ENCODE peak calls at places on chromosomes 2 and 18, in five cellular contexts. B is HepG2, C is K562, J is H1, Y is GM12878. W is an unnamed sample.

GRCh38 chr2:174243812-174244211 is 4.5 kb downstream of the OLA1 start:
- DNase-seq in B (no peak), C (no peak), J (no peak), Y (no peak), W (no peak)

GRCh38 chr2:222319576-222320440 is 21.0 kb upstream of the PAX3 start:
- DNase-seq in C (no peak), B (no peak), J (no peak), Y (no peak), W (no peak)

GRCh38 chr2:46051103-46051502 is 246.1 kb upstream of the EPAS1 start:
- DNase-seq in B (no peak), J (no peak), C (no peak), Y (no peak), W (no peak)

GRCh38 chr2:7704296-7704865 is 787.2 kb downstream of the RNF144A start:
- DNase-seq in J (no peak), Y (no peak), B (no peak), C (no peak), W (no peak)

GRCh38 chr2:46329803-46330775 is 32.9 kb downstream of the EPAS1 start:
- DNase-seq in C (no peak), J (no peak), B (peak), Y (no peak), W (no peak)

GRCh38 chr18:49016648-49017539 is 66.1 kb upstream of the SMAD7 start:
- DNase-seq in Y (no peak), J (peak), B (peak), C (peak), W (peak)

GRCh38 chr2:206962966-206963365 is 23.6 kb downstream of the CPO start:
- DNase-seq in J (no peak), Y (no peak), B (no peak), C (no peak), W (no peak)

GRCh38 chr18:54529444-54529843 is 61.6 kb upstream of the DYNAP start:
- DNase-seq in J (peak), B (no peak), Y (no peak), C (no peak), W (no peak)

GRCh38 chr2:174117951-174118930 is 130.1 kb downstream of the OLA1 start:
- DNase-seq in J (no peak), B (no peak), Y (no peak), C (no peak), W (peak)

GRCh38 chr18:6873352-6873751 is 143.8 kb downstream of the ARHGAP28 start:
- DNase-seq in Y (no peak), B (no peak), J (no peak), C (no peak), W (no peak)
- TF ChIP-seq SP1 in Y (no peak), B (no peak), J (no peak), C (no peak), W (no peak)

DNA sequence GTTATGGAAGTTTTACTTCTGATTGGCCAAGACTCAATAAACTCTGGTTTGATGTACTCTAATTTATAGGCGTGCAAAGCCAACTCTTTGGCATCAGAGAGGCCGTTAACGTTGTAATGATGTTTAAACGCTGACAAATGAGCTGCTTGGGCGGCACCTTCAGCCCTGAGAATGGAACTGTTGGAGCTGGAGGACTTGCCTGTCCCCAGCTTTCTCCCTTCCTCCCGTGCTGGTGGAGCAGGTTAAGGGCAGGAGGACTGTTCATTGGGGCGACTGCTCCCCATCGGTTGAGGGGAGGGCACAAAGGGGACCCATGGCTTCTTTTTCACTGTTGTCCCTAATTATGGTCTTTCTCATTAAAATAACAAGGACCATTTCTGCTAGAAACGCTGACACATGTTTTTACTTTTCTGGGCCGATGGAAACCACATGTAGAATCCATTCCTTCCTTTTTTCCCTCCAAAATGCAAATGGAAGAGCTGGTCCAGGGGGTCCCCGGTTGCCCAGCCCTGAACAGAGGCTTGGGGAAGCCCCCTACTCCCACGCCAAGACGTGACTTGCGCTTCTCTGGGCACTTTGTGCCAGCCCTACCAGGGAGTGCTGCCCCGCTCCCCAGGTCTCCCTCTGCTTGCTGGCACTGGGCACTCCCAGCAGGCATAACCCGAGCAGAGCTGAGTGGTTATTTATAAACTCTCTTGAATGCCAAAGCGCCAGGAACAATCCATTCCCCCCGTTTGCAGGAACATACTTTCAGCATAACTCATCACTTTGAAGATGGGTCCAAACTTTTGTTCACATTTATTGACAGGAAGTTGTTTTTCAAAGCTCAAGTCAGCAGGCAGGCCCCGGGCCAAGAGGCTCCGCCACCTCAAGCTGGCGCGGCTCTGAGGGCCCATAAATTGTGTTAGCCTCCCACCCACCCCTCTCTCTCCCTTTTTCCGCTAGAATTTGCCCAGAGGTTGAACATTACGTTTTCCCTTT is 170.1 kb downstream of the ASB1 start:
- DNase-seq in J (no peak), B (peak), Y (no peak), C (no peak), W (peak)
- TF ChIP-seq POLR2A in J (no peak), B (no peak), Y (no peak), C (no peak), W (no peak)

GRCh38 chr2:120994301-120994700 is 258.6 kb downstream of the GLI2 start:
- DNase-seq in Y (no peak), B (no peak), C (no peak), J (no peak), W (no peak)
- TF ChIP-seq ATF3 in Y (no peak), B (no peak), C (no peak), J (no peak), W (no peak)

DNA sequence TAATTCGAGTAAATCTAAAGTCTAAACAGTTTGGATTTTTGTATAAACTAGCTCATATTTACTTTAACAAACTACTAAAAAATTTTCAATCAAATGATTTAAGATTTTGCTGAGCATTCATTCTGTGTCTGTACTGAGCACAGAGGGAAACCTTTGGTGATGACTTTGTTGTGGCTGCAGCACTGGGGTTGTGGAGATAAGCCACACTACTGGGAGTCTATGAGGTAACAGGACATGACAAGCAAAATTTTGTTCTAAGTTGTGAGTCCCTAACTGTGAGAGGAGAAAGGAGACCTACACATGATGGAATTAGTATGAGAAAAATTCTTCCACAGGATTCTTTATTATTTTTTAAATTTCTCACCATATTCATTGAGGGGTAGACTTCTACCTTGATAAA is 933.7 kb upstream of the LRATD1 start:
- DNase-seq in B (no peak), J (no peak), C (no peak), Y (no peak), W (no peak)
- TF ChIP-seq SP1 in B (no peak), J (no peak), C (no peak), Y (no peak), W (no peak)

GRCh38 chr2:96637385-96638143 is 548 bp downstream of the KANSL3 start:
- DNase-seq in C (peak), B (peak), J (peak), Y (peak), W (peak)
- TF ChIP-seq POLR2A in C (peak), B (no peak), J (no peak), Y (no peak), W (peak)

DNA sequence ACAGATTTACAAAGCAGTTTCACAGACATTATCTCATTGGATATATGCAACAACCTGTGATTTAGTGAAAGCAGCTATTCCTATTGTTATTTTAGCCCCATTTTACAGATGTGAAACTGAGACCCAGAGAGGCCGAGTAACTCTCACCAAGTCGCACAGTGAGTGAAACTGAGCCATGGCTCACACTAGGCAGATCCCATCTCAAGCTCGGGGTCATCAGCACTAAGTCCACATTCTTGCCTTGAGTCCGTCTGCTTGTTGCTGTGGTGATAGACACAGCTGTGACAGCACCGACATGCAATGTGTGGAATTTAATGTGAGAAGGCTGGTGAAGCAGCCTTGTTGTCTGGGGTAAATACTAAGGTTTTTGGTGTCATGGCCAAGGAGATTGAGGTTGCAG is 40.3 kb upstream of the GMCL1 start:
- DNase-seq in Y (no peak), C (no peak), B (peak), J (peak), W (no peak)
- TF ChIP-seq ATF3 in Y (no peak), C (no peak), B (no peak), J (no peak), W (no peak)

GRCh38 chr2:122182631-122183030 is 427.2 kb downstream of the TSN start:
- DNase-seq in C (no peak), J (no peak), Y (no peak), B (no peak), W (no peak)

GRCh38 chr2:122174061-122174460 is 418.6 kb downstream of the TSN start:
- DNase-seq in Y (no peak), J (no peak), B (no peak), C (no peak), W (no peak)

GRCh38 chr2:122183890-122184289 is 428.4 kb downstream of the TSN start:
- DNase-seq in B (no peak), J (no peak), C (no peak), Y (no peak), W (no peak)

GRCh38 chr2:122180972-122181371 is 425.5 kb downstream of the TSN start:
- DNase-seq in Y (no peak), C (no peak), J (no peak), B (no peak), W (no peak)

GRCh38 chr2:122179492-122180070 is 424.1 kb downstream of the TSN start:
- DNase-seq in B (no peak), C (no peak), Y (no peak), J (no peak), W (no peak)
- TF ChIP-seq SP1 in B (no peak), C (no peak), Y (no peak), J (no peak), W (no peak)

W was measured in HCT116.